ENCODE peak calls at places on chromosomes 12 and 14, in six cellular contexts. K is foreskin fibroblast; M is adipocyte; C is cardiac muscle cell; F is small intestine; S is CD8-positive, alpha-beta T cell. E is an unnamed sample.

GRCh38 chr12:29991924-29992323 is 208.2 kb upstream of the TMTC1 start:
- DNase-seq in M (no peak), F (no peak), S (no peak), C (no peak), K (peak; percentile 14), E (no peak)

GRCh38 chr12:108665608-108666202 is 32.0 kb upstream of the SELPLG start:
- DNase-seq in M (no peak), F (no peak), S (no peak), C (peak; percentile 35), K (no peak), E (no peak)

GRCh38 chr12:116456683-116457082 is 102.5 kb upstream of the MAP1LC3B2 start:
- DNase-seq in C (peak; percentile 38), F (no peak), S (no peak), M (no peak), K (no peak), E (no peak)

GRCh38 chr12:70070494-70071007 is 172.7 kb upstream of the CNOT2 start:
- DNase-seq in C (no peak), F (peak; percentile 20), M (no peak), S (no peak), K (no peak), E (no peak)

GRCh38 chr12:27343255-27344000 is 10.8 kb downstream of the BMAL2 start:
- DNase-seq in F (no peak), C (no peak), S (no peak), M (peak; percentile 86), K (peak; percentile 84), E (no peak)

GRCh38 chr12:27802511-27802910 is 22.5 kb upstream of the MANSC4 start:
- DNase-seq in F (no peak), K (no peak), M (no peak), S (no peak), C (no peak), E (no peak)

GRCh38 chr14:38544766-38545165 is 288.9 kb upstream of the CLEC14A start:
- DNase-seq in M (no peak), C (no peak), K (no peak), S (no peak), F (no peak), E (no peak)

GRCh38 chr12:64098709-64099354 is 123.3 kb downstream of the KICS2 start:
- DNase-seq in K (peak; percentile 76), F (no peak), S (no peak), C (no peak), M (no peak), E (no peak)

GRCh38 chr12:116138380-116138779 is 139.1 kb downstream of the MED13L start:
- DNase-seq in S (no peak), K (no peak), C (no peak), F (no peak), M (no peak), E (no peak)

GRCh38 chr12:131090254-131091210 is 136.8 kb downstream of the ADGRD1 start:
- DNase-seq in M (no peak), K (no peak), C (no peak), S (no peak), F (no peak), E (no peak)

GRCh38 chr12:4962539-4963486 is 53.1 kb downstream of the KCNA1 start:
- DNase-seq in C (peak; percentile 27), K (no peak), S (no peak), M (no peak), F (no peak), E (no peak)

GRCh38 chr12:47902131-47902639 is 2.6 kb downstream of the VDR start:
- DNase-seq in K (no peak), F (peak; percentile 33), M (no peak), S (no peak), C (no peak), E (no peak)

GRCh38 chr14:103910262-103910935 is 17.9 kb upstream of the TDRD9 start:
- DNase-seq in C (peak; percentile 95), F (peak; percentile 94), M (peak; percentile 80), S (peak; percentile 71), K (peak; percentile 66), E (peak; percentile 81)

GRCh38 chr12:108722992-108723766 is 8.1 kb downstream of the CORO1C start:
- DNase-seq in M (peak; percentile 79), F (no peak), K (peak; percentile 83), C (no peak), S (no peak), E (no peak)

GRCh38 chr14:63901434-63902085 is 48.8 kb downstream of the SYNE2 start:
- DNase-seq in M (peak; percentile 81), K (peak; percentile 49), S (no peak), C (no peak), F (no peak), E (no peak)

GRCh38 chr14:51331651-51332367 is 91.8 kb downstream of the TMX1 start:
- DNase-seq in S (no peak), K (no peak), M (no peak), C (no peak), F (no peak), E (no peak)

GRCh38 chr14:97410667-97411286 is 613.6 kb downstream of the VRK1 start:
- DNase-seq in F (peak; percentile 26), K (no peak), S (no peak), M (no peak), C (no peak), E (no peak)

GRCh38 chr12:79250955-79251354 is 386.4 kb downstream of the SYT1 start:
- DNase-seq in S (no peak), K (peak; percentile 9), C (no peak), F (no peak), M (no peak), E (no peak)

GRCh38 chr14:54606631-54607133 is 39.8 kb downstream of the SAMD4A start:
- DNase-seq in S (no peak), F (no peak), C (no peak), K (peak; percentile 58), M (peak; percentile 72), E (no peak)
- H3K4me3 ChIP-seq in S (no peak overlapping the region), F (no peak overlapping the region), C (no peak overlapping the region), K (no peak overlapping the region), M (peak overlapping the region; percentile 57), E (no peak overlapping the region)

DNA sequence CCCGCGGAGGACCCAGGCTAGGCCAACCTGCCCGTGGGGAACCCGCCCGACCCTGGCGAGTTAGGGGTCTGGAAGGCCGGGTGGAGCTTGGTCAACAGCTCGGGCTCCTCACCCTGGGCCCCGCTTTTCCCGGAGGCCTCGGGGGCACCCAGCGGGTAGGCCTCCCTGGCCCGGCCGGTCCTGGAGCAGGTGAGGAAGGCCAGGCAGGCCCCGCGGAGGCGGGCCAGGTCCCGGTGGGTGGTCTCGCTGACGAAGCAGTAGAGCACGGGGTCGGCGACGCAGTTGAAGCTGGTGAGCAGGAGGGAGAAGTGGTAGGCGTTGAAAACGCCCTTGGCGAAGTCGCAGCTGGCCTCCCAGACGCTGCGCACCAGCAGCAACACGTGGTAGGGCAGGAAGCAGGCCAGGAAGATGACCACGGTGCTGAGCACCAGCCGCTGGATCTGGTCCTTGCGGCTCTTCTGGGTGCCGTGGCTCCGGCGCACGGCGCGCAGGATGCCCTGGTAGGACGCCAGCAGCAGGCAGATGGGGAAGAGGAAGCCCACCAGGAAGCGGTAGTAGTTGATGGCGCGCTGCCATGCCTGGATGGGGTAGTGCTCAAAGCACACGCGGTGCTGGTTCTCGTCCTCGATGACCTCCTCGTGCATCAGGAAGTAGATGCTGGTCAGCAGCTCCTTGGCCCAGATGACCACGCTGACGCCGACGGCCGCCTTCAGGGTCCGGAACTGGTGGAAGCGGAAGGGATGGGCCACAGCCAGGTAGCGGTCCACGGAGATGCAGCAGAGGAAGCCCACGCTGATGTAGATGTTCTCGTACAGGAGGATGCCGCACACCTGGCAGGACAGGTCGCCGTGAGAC is 10.3 kb downstream of the GPR68 start:
- DNase-seq in F (no peak), M (no peak), K (no peak), S (no peak), C (no peak), E (no peak)
- H3K4me3 ChIP-seq in F (no peak overlapping the region), M (no peak overlapping the region), K (no peak overlapping the region), S (no peak overlapping the region), C (no peak overlapping the region), E (no peak overlapping the region)

DNA sequence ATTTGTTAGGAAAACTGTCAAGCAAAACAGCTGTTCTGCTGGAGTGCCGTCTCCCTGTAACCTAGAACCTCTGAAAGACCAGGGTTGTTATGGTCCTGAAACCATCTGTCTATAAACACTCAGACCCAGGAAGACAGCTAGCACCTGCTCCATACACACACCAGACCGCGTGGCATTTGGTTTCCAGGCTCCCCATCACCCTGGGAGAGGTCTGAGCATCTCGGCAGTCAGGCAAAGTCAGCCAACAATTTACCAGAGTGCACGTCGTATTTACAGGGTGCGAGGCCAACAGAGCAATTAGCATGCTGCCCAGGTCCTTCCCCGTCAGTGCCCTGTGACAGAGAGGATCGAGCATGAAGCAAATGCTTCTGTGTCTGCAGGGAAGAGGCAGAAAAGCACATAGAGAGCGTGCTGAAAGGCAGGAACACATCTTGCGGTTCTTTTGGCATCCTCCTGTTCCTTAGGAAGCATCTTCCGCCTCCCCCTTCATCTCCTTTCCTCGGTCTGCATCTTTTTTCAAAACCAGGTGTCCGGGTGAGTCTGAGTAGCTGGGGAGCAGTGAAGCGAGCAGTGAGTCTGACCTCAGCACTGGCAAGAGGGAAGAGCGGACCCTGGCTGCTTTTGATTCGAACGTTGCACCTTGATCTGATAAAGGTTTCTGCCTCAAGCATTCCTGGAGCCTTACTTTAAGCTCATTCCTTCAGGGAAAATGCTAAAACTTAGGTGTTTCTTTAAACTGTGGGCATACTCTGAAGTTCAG is 272.3 kb downstream of the SLC15A4 start:
- DNase-seq in S (no peak), F (peak; percentile 13), M (no peak), K (no peak), C (no peak), E (no peak)
- H3K4me3 ChIP-seq in S (no peak overlapping the region), F (no peak overlapping the region), M (no peak overlapping the region), K (no peak overlapping the region), C (no peak overlapping the region), E (no peak overlapping the region)

DNA sequence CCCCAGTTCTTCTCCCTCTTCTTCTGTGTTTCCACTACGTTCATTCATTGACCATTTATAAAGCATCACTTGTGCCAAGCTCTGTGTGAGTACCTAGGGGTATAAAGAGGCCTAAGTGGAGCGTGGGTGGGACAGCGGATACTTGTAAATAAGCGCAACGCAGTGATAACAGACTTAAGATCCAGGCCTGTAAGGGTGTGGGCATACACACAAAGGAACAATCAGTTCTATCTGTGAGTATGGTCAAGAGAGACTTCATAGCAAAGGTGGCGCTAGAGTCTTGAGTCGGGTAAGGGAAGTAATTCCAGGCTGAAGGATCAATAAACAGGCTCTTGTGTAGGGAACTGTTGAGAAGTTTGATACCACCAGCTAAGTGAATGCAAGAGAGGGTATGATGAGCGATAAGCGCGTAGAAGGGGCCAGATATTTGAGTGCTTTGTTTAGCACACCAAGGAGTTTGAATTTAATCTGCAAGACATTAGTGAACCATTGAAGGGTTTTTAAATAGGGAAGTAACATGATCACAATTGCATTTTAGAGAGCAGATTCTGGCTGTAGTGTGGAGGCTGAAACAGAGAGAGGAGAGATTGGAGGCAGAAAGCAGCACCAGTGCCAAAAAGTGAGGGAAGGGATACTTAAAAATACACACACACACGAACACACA is 1.0 kb upstream of the GXYLT1 start:
- DNase-seq in F (peak; percentile 71), M (no peak), K (no peak), S (no peak), C (peak; percentile 20), E (peak; percentile 73)
- H3K4me3 ChIP-seq in F (no peak overlapping the region), M (peak overlapping the region; percentile 91), K (peak overlapping the region; percentile 67), S (peak overlapping the region; percentile 79), C (no peak overlapping the region), E (peak overlapping the region; percentile 81)

DNA sequence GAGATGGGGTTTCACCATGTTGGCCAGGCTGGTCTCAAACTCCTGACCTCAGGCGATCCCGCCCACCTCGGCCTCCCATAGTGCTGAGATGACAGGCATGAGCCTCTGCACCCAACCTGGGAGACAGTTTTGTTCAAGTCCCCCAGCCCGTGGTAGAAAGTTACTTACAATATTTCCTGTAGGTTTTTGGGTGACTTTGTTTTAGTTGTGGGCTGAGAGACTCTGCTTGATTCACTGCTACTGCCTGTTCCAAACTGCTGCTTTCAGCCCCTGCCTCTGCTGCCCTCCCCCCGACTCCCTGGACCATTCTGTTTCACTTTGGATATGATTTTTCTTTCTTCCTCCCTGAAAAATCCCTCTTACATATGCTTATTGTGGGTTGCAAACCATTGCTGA is 13.4 kb upstream of the PCNX1 start:
- DNase-seq in C (no peak), K (no peak), F (no peak), M (no peak), S (no peak), E (no peak)
- H3K4me3 ChIP-seq in C (no peak overlapping the region), K (no peak overlapping the region), F (no peak overlapping the region), M (no peak overlapping the region), S (no peak overlapping the region), E (no peak overlapping the region)

E was measured in Karpas-422.